ENCODE peak calls at places on chromosomes 2 and 18, in four cellular contexts. F is GM23338, I is fibroblast of villous mesenchyme, Z is NCI-H1092 treated with DMSO at 0.1 percent for 48 hours. J is an unnamed sample.

GRCh38 chr2:9770308-9771100 is 72.8 kb upstream of the TAF1B start:
- DNase-seq in I (peak), F (peak), Z (peak), J (no peak)

GRCh38 chr2:105385703-105386540 is 12.9 kb downstream of the FHL2 start:
- DNase-seq in F (no peak), Z (no peak), I (no peak), J (no peak)

GRCh38 chr2:37730037-37730813 is 58.8 kb upstream of the CDC42EP3 start:
- DNase-seq in I (no peak), Z (no peak), F (no peak), J (no peak)

GRCh38 chr2:210225461-210225798 is 183 bp upstream of the ACADL start:
- DNase-seq in Z (no peak), I (peak), F (no peak), J (no peak)

GRCh38 chr18:9561774-9562173 is 52.6 kb downstream of the PPP4R1 start:
- DNase-seq in Z (no peak), F (no peak), I (no peak), J (no peak)

GRCh38 chr2:239935789-239936758 is 89.1 kb downstream of the NDUFA10 start:
- DNase-seq in F (no peak), Z (no peak), I (no peak), J (no peak)

GRCh38 chr2:46645681-46646162 is 166.4 kb downstream of the TMEM247 start:
- DNase-seq in Z (no peak), F (no peak), I (peak), J (no peak)

GRCh38 chr2:9178905-9179571 is 27.6 kb upstream of the ASAP2 start:
- DNase-seq in Z (peak), F (no peak), I (peak), J (peak)

GRCh38 chr2:200765139-200765951 is 46.4 kb upstream of the BZW1 start:
- DNase-seq in F (no peak), I (peak), Z (no peak), J (no peak)

GRCh38 chr18:68965817-68966216 is 167.9 kb downstream of the CCDC102B start:
- DNase-seq in Z (no peak), F (no peak), I (no peak), J (no peak)

GRCh38 chr2:42880738-42881525 is 88.5 kb upstream of the HAAO start:
- DNase-seq in Z (no peak), I (no peak), F (no peak), J (no peak)

GRCh38 chr2:241842620-241843211 is 16.0 kb downstream of the PDCD1 start:
- DNase-seq in F (no peak), I (peak), Z (no peak), J (peak)

GRCh38 chr18:36895606-36896005 is 66.7 kb downstream of the KIAA1328 start:
- DNase-seq in I (no peak), Z (no peak), F (no peak), J (no peak)

GRCh38 chr2:74461187-74462053 is 3.2 kb downstream of the WBP1 start:
- DNase-seq in Z (no peak), F (peak), I (no peak), J (no peak)

GRCh38 chr18:6873352-6873751 is 143.8 kb downstream of the ARHGAP28 start:
- DNase-seq in Z (no peak), I (no peak), F (no peak), J (no peak)

GRCh38 chr18:51068111-51068510 is 38.1 kb downstream of the SMAD4 start:
- DNase-seq in I (peak), F (no peak), Z (no peak), J (no peak)

GRCh38 chr2:215002500-215002899 is 135.9 kb downstream of the ABCA12 start:
- DNase-seq in Z (peak), I (peak), F (peak), J (no peak)

GRCh38 chr18:21262979-21263378 is 20.9 kb downstream of the GREB1L start:
- DNase-seq in Z (no peak), I (no peak), F (peak), J (no peak)

GRCh38 chr2:39494784-39495251 is 57.7 kb upstream of the MAP4K3 start:
- DNase-seq in Z (no peak), I (peak), F (peak), J (no peak)

GRCh38 chr2:71498261-71498701 is 44.9 kb downstream of the DYSF start:
- DNase-seq in I (peak), Z (no peak), F (no peak), J (no peak)

GRCh38 chr18:61435064-61435652 is 101.9 kb downstream of the CDH20 start:
- DNase-seq in I (peak), F (peak), Z (peak), J (no peak)

GRCh38 chr2:204033601-204034495 is 97.3 kb downstream of the ICOS start:
- DNase-seq in Z (no peak), F (no peak), I (no peak), J (no peak)

GRCh38 chr2:240225116-240225515 is 84.7 kb upstream of the OTOS start:
- DNase-seq in I (no peak), Z (no peak), F (no peak), J (peak)

GRCh38 chr2:1777792-1778191 is 33.5 kb upstream of the PXDN start:
- DNase-seq in F (no peak), Z (no peak), I (no peak), J (no peak)

GRCh38 chr2:23385351-23385747 is 370 bp downstream of the KLHL29 start:
- DNase-seq in F (peak), Z (no peak), I (peak), J (peak)

GRCh38 chr2:55875434-55876135 is 48.0 kb downstream of the EFEMP1 start:
- DNase-seq in I (no peak), Z (no peak), F (no peak), J (no peak)

GRCh38 chr2:31381601-31382000 is 32.9 kb downstream of the XDH start:
- DNase-seq in F (no peak), I (no peak), Z (no peak), J (no peak)

GRCh38 chr2:24986397-24986796 is 14.6 kb upstream of the DNAJC27 start:
- DNase-seq in Z (no peak), F (no peak), I (no peak), J (no peak)

GRCh38 chr2:75177427-75177826 is 21.9 kb downstream of the TACR1 start:
- DNase-seq in I (no peak), F (no peak), Z (no peak), J (no peak)

GRCh38 chr2:29921560-29921915 is at the start of gene ALK:
- DNase-seq in I (peak), Z (peak), F (peak), J (peak)

GRCh38 chr2:128310761-128311160 is 7.9 kb downstream of the HS6ST1 start:
- DNase-seq in I (no peak), F (no peak), Z (no peak), J (no peak)

GRCh38 chr2:169767243-169767888 is 31.3 kb upstream of the SSB start:
- DNase-seq in I (peak), Z (peak), F (peak), J (no peak)

GRCh38 chr2:236677368-236677767 is 107.7 kb downstream of the ACKR3 start:
- DNase-seq in I (no peak), F (no peak), Z (no peak), J (no peak)

GRCh38 chr2:168246072-168246482 is 1.3 kb downstream of the STK39 start:
- DNase-seq in F (peak), Z (peak), I (no peak), J (no peak)

GRCh38 chr2:233801357-233802131 is 23.4 kb downstream of the MROH2A start:
- DNase-seq in Z (no peak), F (no peak), I (peak), J (no peak)

GRCh38 chr2:45494978-45495293 is 116.1 kb downstream of the SRBD1 start:
- DNase-seq in F (no peak), Z (no peak), I (no peak), J (no peak)

GRCh38 chr2:195649629-195650190 is 7.3 kb upstream of the SLC39A10 start:
- DNase-seq in I (no peak), Z (no peak), F (no peak), J (no peak)

GRCh38 chr18:11488175-11488574 is 121.2 kb upstream of the SLC35G4 start:
- DNase-seq in Z (no peak), F (no peak), I (peak), J (no peak)

GRCh38 chr2:233968556-233968955 is 51.4 kb downstream of the TRPM8 start:
- DNase-seq in Z (no peak), I (no peak), F (no peak), J (no peak)